ENCODE peak calls at places on chromosomes 1 and 21, in nine cellular contexts. D is progenitor cell of endocrine pancreas, M is AG10803, S is esophagus squamous epithelium, K is upper lobe of right lung, Y is AG09309, V is psoas muscle, U is uterus, Z is lower leg skin. P is an unnamed sample.

GRCh38 chr1:235051521-235051920 is 77.1 kb downstream of the TOMM20 start:
- DNase-seq in D (no peak), U (no peak), K (peak; percentile 26), Y (no peak), Z (no peak), M (no peak), S (no peak), V (no peak), P (no peak)

GRCh38 chr21:18832950-18833349 is 429.4 kb upstream of the TMPRSS15 start:
- DNase-seq in Z (no peak), M (no peak), D (no peak), S (no peak), U (no peak), V (no peak), Y (no peak), K (no peak), P (no peak)

GRCh38 chr1:114558548-114558947 is 22.9 kb downstream of the BCAS2 start:
- DNase-seq in K (no peak), Z (no peak), Y (no peak), S (no peak), U (no peak), M (peak; percentile 6), D (no peak), V (no peak), P (peak; percentile 47)

GRCh38 chr1:194174528-194174927 is 988.1 kb upstream of the B3GALT2 start:
- DNase-seq in S (no peak), M (no peak), Z (no peak), Y (no peak), U (no peak), D (no peak), K (no peak), V (no peak), P (no peak)

GRCh38 chr1:151819227-151819835 is 12.3 kb downstream of the RORC start:
- DNase-seq in S (no peak), D (no peak), V (no peak), U (no peak), Z (no peak), Y (no peak), M (no peak), K (peak; percentile 34), P (no peak)

GRCh38 chr1:43247256-43247921 is 22.4 kb upstream of the TMEM125 start:
- DNase-seq in K (no peak), S (no peak), U (no peak), Y (no peak), D (no peak), M (no peak), V (no peak), Z (peak; percentile 42), P (no peak)

GRCh38 chr1:152186556-152187285 is 27.7 kb upstream of the RPTN start:
- DNase-seq in V (no peak), D (no peak), S (no peak), U (no peak), K (no peak), Z (no peak), M (no peak), Y (no peak), P (no peak)

GRCh38 chr1:201017828-201018163 is 5.7 kb downstream of the KIF21B start:
- DNase-seq in M (no peak), S (no peak), U (no peak), V (no peak), K (no peak), D (no peak), Y (no peak), Z (no peak), P (no peak)

GRCh38 chr21:34947122-34947534 is 102.0 kb downstream of the RUNX1 start:
- DNase-seq in K (no peak), M (no peak), S (no peak), D (no peak), Z (no peak), Y (no peak), V (no peak), U (no peak), P (no peak)

GRCh38 chr1:43653339-43653738 is 3.4 kb downstream of the KDM4A start:
- DNase-seq in Z (no peak), S (no peak), D (no peak), U (no peak), K (no peak), V (no peak), Y (no peak), M (peak; percentile 40), P (no peak)

GRCh38 chr1:59079434-59080135 is 217.3 kb upstream of the FGGY start:
- DNase-seq in S (no peak), Y (no peak), V (no peak), D (no peak), K (no peak), Z (no peak), U (no peak), M (peak; percentile 22), P (no peak)

GRCh38 chr21:35861656-35862055 is 198.7 kb downstream of the SETD4 start:
- DNase-seq in Y (peak; percentile 66), D (no peak), M (peak; percentile 82), S (no peak), V (no peak), Z (no peak), K (no peak), U (no peak), P (no peak)

GRCh38 chr1:195335541-195335940 is 1272.7 kb downstream of the KCNT2 start:
- DNase-seq in V (no peak), U (no peak), D (no peak), Z (no peak), S (no peak), K (no peak), Y (no peak), M (peak; percentile 54), P (no peak)

GRCh38 chr1:164311376-164311775 is 247.6 kb upstream of the PBX1 start:
- DNase-seq in M (peak; percentile 28), Z (no peak), Y (no peak), D (no peak), K (no peak), U (no peak), V (no peak), S (no peak), P (no peak)

GRCh38 chr1:154716614-154717372 is 108.8 kb upstream of the ADAR start:
- DNase-seq in D (no peak), U (peak; percentile 59), S (no peak), Y (no peak), Z (no peak), M (no peak), V (peak; percentile 57), K (no peak), P (no peak)
- TF ChIP-seq CTCF in D (no peak), U (peak; percentile 53), S (no peak), Y (no peak), Z (no peak), M (no peak), V (no peak), K (no peak), P (no peak)

DNA sequence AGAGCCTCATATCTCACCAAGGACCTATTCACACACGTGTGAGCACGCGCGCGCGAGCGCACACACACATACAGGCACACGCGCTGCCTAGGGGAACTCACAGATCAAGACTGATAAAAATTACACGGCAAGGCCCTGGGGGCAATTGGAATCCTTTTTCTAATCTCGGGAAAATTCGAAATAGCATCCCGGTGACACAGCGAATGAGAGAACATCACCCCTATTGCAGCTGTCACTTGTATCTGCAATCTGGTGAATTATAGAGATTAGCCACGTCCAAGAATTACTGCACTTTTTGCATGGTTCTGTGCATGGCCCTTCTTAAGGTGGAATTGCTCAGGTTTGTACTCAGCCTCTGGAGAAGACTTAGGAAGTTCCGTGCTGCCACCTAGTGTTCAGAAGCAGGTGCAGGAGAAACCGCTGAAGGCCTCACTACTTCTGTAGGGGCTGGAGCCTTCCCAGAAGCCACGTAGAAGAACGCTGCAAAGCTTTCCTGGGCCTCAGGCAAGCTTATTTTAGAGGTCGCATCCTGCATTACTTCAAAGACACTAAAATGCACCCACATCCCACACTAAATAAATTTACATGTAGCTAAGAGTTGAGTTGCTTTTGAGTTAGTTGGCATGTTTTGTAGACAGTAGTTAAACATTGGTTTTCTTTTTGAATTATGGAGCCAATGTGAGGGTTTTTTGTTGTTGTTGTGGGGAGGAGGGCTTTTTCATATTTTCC is 229.2 kb upstream of the CAMK1G start:
- DNase-seq in Z (peak; percentile 88), K (peak; percentile 71), D (peak; percentile 58), V (peak; percentile 67), U (peak; percentile 70), M (peak; percentile 91), Y (peak; percentile 79), S (no peak), P (peak; percentile 66)
- TF ChIP-seq CTCF in Z (no peak), K (peak; percentile 82), D (peak; percentile 85), V (peak; percentile 64), U (peak; percentile 65), M (peak; percentile 98), Y (peak; percentile 94), S (peak; percentile 81), P (peak; percentile 83)

DNA sequence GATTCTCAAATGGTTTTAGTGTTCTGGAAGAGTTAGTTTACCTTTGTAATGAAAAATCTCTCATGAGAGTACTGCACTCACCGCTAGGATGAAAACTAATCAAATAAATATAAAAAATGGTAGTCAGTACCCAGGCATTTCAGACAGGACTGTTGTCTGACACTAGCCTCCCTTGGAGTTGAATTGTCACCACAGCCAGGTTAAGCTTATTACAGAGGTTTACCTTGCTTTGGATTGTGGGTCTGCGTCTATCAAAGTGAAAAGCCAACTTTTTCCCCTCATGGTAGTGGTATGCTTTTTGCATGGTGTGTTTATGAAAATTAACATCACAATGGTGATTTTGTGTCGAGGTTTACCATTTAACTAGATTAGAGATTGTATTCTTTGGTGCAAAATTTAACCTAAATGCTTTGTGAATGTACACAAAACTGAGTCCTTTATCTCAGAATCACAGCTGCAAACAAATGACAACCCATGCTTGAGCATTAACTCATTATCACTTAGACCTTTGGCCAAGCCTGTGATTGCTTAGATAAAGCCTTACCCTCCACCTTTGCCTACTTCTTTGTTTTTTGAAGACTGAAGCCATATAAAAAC is 20.1 kb downstream of the RAP1A start:
- DNase-seq in K (no peak), Z (no peak), D (no peak), U (no peak), Y (no peak), V (no peak), M (no peak), S (no peak), P (no peak)
- TF ChIP-seq CTCF in K (no peak), Z (no peak), D (peak; percentile 34), U (no peak), Y (no peak), V (no peak), M (no peak), S (no peak), P (no peak)

DNA sequence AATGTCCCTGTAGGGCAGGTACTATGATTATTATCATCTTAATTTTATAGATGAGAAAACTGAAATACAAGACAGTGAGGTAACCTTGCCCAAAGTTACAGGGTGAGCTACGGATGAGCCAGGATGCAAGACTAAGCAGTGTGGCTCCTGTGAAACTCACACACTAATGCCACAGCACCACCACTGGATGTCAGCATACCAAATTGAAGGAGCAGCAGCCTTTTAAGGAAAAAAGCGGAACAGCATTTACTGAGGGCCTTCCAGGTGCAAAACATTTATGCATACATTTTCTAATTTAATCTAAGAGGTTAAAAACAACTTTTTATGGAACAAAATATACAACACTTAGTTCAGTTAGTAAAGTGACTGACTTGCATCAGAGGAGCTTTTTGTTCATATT is 41.7 kb downstream of the SEC16B start:
- DNase-seq in K (no peak), M (peak; percentile 33), S (no peak), Y (no peak), U (no peak), D (no peak), V (no peak), Z (no peak), P (no peak)
- TF ChIP-seq CTCF in K (no peak), M (peak; percentile 30), S (no peak), Y (peak; percentile 40), U (no peak), D (peak; percentile 28), V (no peak), Z (no peak), P (no peak)

GRCh38 chr21:44368711-44369446 is 15.5 kb downstream of the TRPM2 start:
- DNase-seq in D (peak; percentile 30), K (peak; percentile 63), Z (peak; percentile 83), U (no peak), S (no peak), Y (no peak), M (no peak), V (no peak), P (no peak)
- TF ChIP-seq CTCF in D (no peak), K (no peak), Z (no peak), U (no peak), S (no peak), Y (no peak), M (no peak), V (no peak), P (no peak)